ENCODE peak calls at places on chromosome 13, in six cellular contexts. F is fibroblast of lung, R is tibial artery, A is type B pancreatic cell, I is HFFc6, O is H1. G is an unnamed sample.

GRCh38 chr13:98959299-98959698 is 18.6 kb downstream of the DOCK9 start:
- DNase-seq in F (no peak), R (no peak), A (no peak), I (no peak), O (no peak), G (no peak)

GRCh38 chr13:107422421-107422820 is 792.9 kb downstream of the LIG4 start:
- DNase-seq in F (no peak), R (no peak), A (no peak), I (no peak), O (no peak), G (no peak)

GRCh38 chr13:43005460-43006236 is 13.6 kb upstream of the EPSTI1 start:
- DNase-seq in F (peak), R (no peak), A (no peak), I (no peak), O (no peak), G (no peak)

GRCh38 chr13:20206836-20207235 is 14.1 kb upstream of the GJB2 start:
- DNase-seq in F (no peak), R (no peak), A (no peak), I (no peak), O (no peak), G (no peak)

GRCh38 chr13:59016250-59016649 is 1147.5 kb downstream of the DIAPH3 start:
- DNase-seq in F (no peak), R (no peak), A (no peak), I (no peak), O (no peak), G (no peak)

GRCh38 chr13:99941086-99941485 is 30.5 kb downstream of the ZIC5 start:
- DNase-seq in F (no peak), R (no peak), A (no peak), I (no peak), O (no peak), G (no peak)

GRCh38 chr13:110341445-110342247 is 34.6 kb downstream of the COL4A2 start:
- DNase-seq in F (peak), R (peak), A (no peak), I (no peak), O (no peak), G (no peak)

GRCh38 chr13:39586956-39587605 is 15.9 kb downstream of the LHFPL6 start:
- DNase-seq in F (no peak), R (no peak), A (no peak), I (no peak), O (no peak), G (no peak)

GRCh38 chr13:29081697-29082440 is 261.7 kb downstream of the MTUS2 start:
- DNase-seq in F (no peak), R (no peak), A (no peak), I (no peak), O (no peak), G (no peak)

GRCh38 chr13:77752512-77753069 is 55.1 kb downstream of the SLAIN1 start:
- DNase-seq in F (no peak), R (no peak), A (no peak), I (no peak), O (no peak), G (no peak)

GRCh38 chr13:108463365-108463764 is 166.0 kb upstream of the MYO16 start:
- DNase-seq in F (peak), R (no peak), A (no peak), I (peak), O (no peak), G (no peak)

GRCh38 chr13:104962411-104962810 is 1573.1 kb downstream of the EFNB2 start:
- DNase-seq in F (no peak), R (no peak), A (no peak), I (no peak), O (no peak), G (no peak)

GRCh38 chr13:94233401-94233800 is 246.1 kb downstream of the DCT start:
- DNase-seq in F (peak), R (peak), A (no peak), I (peak), O (no peak), G (no peak)

GRCh38 chr13:68808456-68808855 is 1299.2 kb upstream of the ATXN8OS start:
- DNase-seq in F (no peak), R (no peak), A (no peak), I (no peak), O (no peak), G (no peak)

GRCh38 chr13:73800011-73800410 is 334.2 kb downstream of the KLF12 start:
- DNase-seq in F (no peak), R (no peak), A (no peak), I (no peak), O (no peak), G (no peak)

GRCh38 chr13:21458816-21459701 is at the start of gene ZDHHC20:
- DNase-seq in F (peak), R (peak), A (peak), I (peak), O (peak), G (peak)

GRCh38 chr13:51235756-51236564 is 13.8 kb downstream of the FAM124A start:
- DNase-seq in F (no peak), R (no peak), A (no peak), I (no peak), O (no peak), G (no peak)

GRCh38 chr13:70964124-70964523 is 855.9 kb upstream of the KLHL1 start:
- DNase-seq in F (peak), R (no peak), A (no peak), I (no peak), O (no peak), G (no peak)

GRCh38 chr13:36920612-36921185 is 661 bp upstream of the SMAD9 start:
- DNase-seq in F (no peak), R (no peak), A (no peak), I (no peak), O (no peak), G (peak)

GRCh38 chr13:31797154-31797775 is 57.9 kb downstream of the RXFP2 start:
- DNase-seq in F (peak), R (no peak), A (no peak), I (peak), O (no peak), G (no peak)

GRCh38 chr13:52378312-52378711 is 27.7 kb downstream of the THSD1 start:
- DNase-seq in F (no peak), R (no peak), A (no peak), I (no peak), O (no peak), G (no peak)

GRCh38 chr13:64912141-64912540 is 2318.0 kb downstream of the PCDH9 start:
- DNase-seq in F (peak), R (no peak), A (no peak), I (peak), O (no peak), G (no peak)

GRCh38 chr13:21047087-21047486 is 14.3 kb downstream of the LATS2 start:
- DNase-seq in F (no peak), R (no peak), A (no peak), I (no peak), O (peak), G (no peak)

GRCh38 chr13:74210693-74211393 is 76.6 kb upstream of the KLF12 start:
- DNase-seq in F (peak), R (peak), A (no peak), I (peak), O (no peak), G (no peak)

GRCh38 chr13:49443327-49443688 is 556 bp downstream of the CAB39L start:
- DNase-seq in F (peak), R (no peak), A (no peak), I (no peak), O (no peak), G (peak)

GRCh38 chr13:23980160-23980551 is 82.9 kb upstream of the C1QTNF9B start:
- DNase-seq in F (peak), R (peak), A (peak), I (peak), O (peak), G (peak)

GRCh38 chr13:37598572-37598971 is at the start of gene POSTN:
- DNase-seq in F (no peak), R (no peak), A (no peak), I (peak), O (no peak), G (no peak)

GRCh38 chr13:107348471-107348870 is 780.5 kb upstream of the ARGLU1 start:
- DNase-seq in F (peak), R (no peak), A (no peak), I (no peak), O (no peak), G (no peak)

GRCh38 chr13:81986308-81986707 is 1645.4 kb upstream of the SPRY2 start:
- DNase-seq in F (no peak), R (no peak), A (no peak), I (no peak), O (no peak), G (no peak)

GRCh38 chr13:24502567-24503375 is 9.8 kb downstream of the PARP4 start:
- DNase-seq in F (peak), R (peak), A (no peak), I (peak), O (no peak), G (no peak)

GRCh38 chr13:97921146-97921776 is 32.2 kb upstream of the IPO5 start:
- DNase-seq in F (peak), R (no peak), A (no peak), I (peak), O (no peak), G (no peak)

GRCh38 chr13:24648983-24649684 is 31.1 kb upstream of the ATP12A start:
- DNase-seq in F (no peak), R (no peak), A (no peak), I (no peak), O (no peak), G (no peak)

GRCh38 chr13:111287201-111287600 is 33.2 kb upstream of the TEX29 start:
- DNase-seq in F (no peak), R (no peak), A (no peak), I (no peak), O (no peak), G (no peak)

GRCh38 chr13:98025480-98026025 is 72.1 kb downstream of the IPO5 start:
- DNase-seq in F (peak), R (no peak), A (no peak), I (no peak), O (no peak), G (no peak)

GRCh38 chr13:113342820-113343691 is 20.9 kb downstream of the GRTP1 start:
- DNase-seq in F (no peak), R (no peak), A (no peak), I (no peak), O (no peak), G (no peak)

GRCh38 chr13:75788494-75788991 is 152.4 kb downstream of the LMO7 start:
- DNase-seq in F (peak), R (no peak), A (no peak), I (peak), O (no peak), G (no peak)

GRCh38 chr13:27170221-27170520 is 1.4 kb downstream of the USP12 start:
- DNase-seq in F (peak), R (no peak), A (no peak), I (peak), O (no peak), G (peak)

GRCh38 chr13:51311271-51311670 is 28.2 kb upstream of the SERPINE3 start:
- DNase-seq in F (no peak), R (no peak), A (no peak), I (no peak), O (no peak), G (no peak)

GRCh38 chr13:50873481-50873880 is 30.0 kb upstream of the DLEU7 start:
- DNase-seq in F (peak), R (no peak), A (no peak), I (no peak), O (no peak), G (no peak)

DNA sequence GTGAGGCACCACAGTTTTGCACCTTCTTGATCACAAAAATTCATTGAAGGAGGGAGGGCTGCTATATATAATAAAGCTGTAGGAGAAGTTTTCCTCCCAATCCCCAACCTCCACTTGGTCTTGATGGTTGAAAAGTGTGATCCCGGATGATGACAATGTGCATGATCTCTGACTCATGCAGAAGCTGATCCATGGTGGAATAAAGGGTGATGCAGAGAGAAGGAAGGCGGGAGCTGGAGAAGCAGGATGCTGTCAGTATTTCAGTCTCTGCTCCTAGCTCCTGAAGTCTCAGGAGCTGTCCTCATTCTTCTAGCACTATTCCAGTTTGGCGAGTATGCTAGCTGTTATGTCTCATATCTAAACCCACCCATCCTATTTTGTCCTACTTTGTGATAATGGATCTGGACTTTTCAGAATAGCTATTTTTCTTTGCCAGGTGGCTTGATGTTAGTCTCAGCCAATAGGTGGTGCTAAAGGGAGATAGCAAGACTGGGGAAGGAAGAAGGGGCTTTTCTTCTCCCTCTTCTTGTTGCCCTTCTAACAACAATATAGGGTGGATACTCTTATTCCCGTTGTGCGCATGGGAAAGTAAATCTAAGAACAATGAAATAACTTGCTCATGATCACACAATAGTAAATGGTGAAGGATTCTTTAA is 65.6 kb upstream of the HTR2A start:
- DNase-seq in F (peak), R (no peak), A (no peak), I (peak), O (no peak), G (peak)
- TF ChIP-seq CTCF in F (peak), R (no peak), A (peak), I (peak), O (no peak), G (peak)

DNA sequence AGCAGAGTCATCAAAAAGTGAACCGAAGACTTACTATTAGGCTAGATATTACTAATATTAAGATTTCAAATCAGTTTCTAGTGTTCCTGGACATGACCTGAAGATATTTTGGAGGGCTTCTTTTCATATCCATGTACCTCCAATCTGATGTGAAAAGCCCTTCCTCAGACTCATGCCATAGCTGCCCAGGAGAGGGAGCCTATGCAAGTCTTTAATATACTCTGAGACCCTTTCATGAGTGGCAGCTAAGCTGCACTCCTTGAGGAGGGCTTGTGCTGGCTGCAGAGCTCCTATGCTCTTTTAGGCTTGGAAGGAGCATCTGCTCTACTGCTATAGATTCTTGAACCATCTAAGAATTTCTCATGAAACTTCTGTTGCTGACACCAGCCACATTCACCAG is 715.3 kb downstream of the OLFM4 start:
- DNase-seq in F (no peak), R (no peak), A (no peak), I (no peak), O (no peak), G (no peak)
- TF ChIP-seq CTCF in F (no peak), R (no peak), A (peak), I (no peak), O (no peak), G (no peak)

DNA sequence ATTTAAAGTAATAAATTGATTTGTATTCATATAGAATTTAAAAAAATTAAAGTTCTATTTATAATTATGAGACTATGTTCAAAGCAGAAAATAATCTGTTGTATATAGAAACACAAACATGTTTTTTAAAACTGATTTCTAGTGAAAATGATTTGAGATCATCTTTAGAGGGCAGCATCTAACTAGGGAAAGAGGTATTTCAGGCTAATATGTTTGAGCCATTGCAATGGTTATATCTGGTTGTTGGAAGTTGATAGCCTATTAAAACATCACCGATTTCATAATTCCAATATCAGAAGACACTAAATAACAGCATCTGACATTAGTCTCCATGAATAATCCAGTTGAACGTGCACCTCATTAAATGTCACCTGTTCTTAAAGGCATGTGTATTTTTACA is 79.8 kb upstream of the SLITRK6 start:
- DNase-seq in F (peak), R (no peak), A (no peak), I (no peak), O (no peak), G (no peak)
- TF ChIP-seq CTCF in F (no peak), R (no peak), A (no peak), I (no peak), O (no peak), G (no peak)

GRCh38 chr13:30355839-30356238 is 48.5 kb upstream of the KATNAL1 start:
- DNase-seq in F (no peak), R (no peak), A (no peak), I (no peak), O (no peak), G (no peak)

GRCh38 chr13:30354481-30355404 is 47.4 kb upstream of the KATNAL1 start:
- DNase-seq in F (no peak), R (no peak), A (no peak), I (no peak), O (no peak), G (no peak)

GRCh38 chr13:30353060-30353459 is 45.7 kb upstream of the KATNAL1 start:
- DNase-seq in F (no peak), R (no peak), A (no peak), I (no peak), O (no peak), G (no peak)

GRCh38 chr13:30353601-30354000 is 46.2 kb upstream of the KATNAL1 start:
- DNase-seq in F (no peak), R (no peak), A (no peak), I (no peak), O (no peak), G (no peak)

DNA sequence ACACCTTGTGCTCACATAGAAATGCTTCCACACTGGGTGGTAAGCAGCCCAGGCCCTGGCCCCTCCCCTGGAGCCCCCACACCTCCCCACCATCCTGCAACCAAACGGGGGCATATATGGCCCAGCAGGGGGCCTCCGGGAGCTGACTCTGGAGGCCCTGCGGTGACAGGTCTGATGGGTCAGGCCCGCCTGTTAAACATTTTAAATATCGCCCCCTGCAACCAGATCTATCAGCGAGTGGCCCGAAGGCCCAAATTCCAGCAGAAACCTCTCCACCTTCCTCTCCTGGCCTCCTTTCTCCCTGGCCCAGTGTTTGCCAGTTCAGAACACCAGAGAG is 48.0 kb upstream of the KATNAL1 start:
- DNase-seq in F (no peak), R (no peak), A (no peak), I (no peak), O (peak), G (peak)
- TF ChIP-seq CTCF in F (no peak), R (peak), A (peak), I (peak), O (no peak), G (peak)

DNA sequence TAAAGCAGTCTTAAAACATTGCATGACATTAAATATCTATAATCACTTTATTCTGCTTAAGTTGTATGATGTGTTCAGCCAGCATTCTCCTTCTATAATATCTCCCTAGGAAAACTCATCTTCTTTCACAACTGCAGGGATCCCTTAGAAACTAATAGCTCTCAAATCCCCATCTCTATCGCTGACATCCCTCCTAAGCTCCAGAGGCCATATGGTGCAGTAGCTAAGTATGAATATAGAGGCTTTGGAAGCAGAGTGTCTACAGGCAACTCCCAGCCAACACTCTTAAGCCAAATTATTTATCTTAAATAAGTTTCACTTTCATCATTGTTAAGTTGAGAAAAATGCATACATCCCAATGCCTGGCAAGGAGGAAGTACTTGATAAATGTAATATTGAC is 349.5 kb upstream of the MIR17HG start:
- DNase-seq in F (no peak), R (no peak), A (no peak), I (no peak), O (no peak), G (no peak)
- TF ChIP-seq CTCF in F (no peak), R (no peak), A (no peak), I (no peak), O (no peak), G (no peak)

GRCh38 chr13:91576590-91576989 is 178.2 kb downstream of the GPC5 start:
- DNase-seq in F (no peak), R (no peak), A (no peak), I (no peak), O (peak), G (no peak)
- TF ChIP-seq CTCF in F (no peak), R (no peak), A (peak), I (peak), O (peak), G (peak)

GRCh38 chr13:33483471-33483870 is 197.9 kb upstream of the STARD13 start:
- DNase-seq in F (no peak), R (no peak), A (no peak), I (peak), O (no peak), G (no peak)

GRCh38 chr13:33485247-33485646 is 199.7 kb upstream of the STARD13 start:
- DNase-seq in F (no peak), R (no peak), A (no peak), I (no peak), O (no peak), G (no peak)

GRCh38 chr13:33490461-33491327 is 205.1 kb upstream of the STARD13 start:
- DNase-seq in F (no peak), R (no peak), A (no peak), I (no peak), O (peak), G (no peak)

GRCh38 chr13:33489563-33489962 is 204.0 kb upstream of the STARD13 start:
- DNase-seq in F (no peak), R (no peak), A (no peak), I (no peak), O (no peak), G (no peak)

DNA sequence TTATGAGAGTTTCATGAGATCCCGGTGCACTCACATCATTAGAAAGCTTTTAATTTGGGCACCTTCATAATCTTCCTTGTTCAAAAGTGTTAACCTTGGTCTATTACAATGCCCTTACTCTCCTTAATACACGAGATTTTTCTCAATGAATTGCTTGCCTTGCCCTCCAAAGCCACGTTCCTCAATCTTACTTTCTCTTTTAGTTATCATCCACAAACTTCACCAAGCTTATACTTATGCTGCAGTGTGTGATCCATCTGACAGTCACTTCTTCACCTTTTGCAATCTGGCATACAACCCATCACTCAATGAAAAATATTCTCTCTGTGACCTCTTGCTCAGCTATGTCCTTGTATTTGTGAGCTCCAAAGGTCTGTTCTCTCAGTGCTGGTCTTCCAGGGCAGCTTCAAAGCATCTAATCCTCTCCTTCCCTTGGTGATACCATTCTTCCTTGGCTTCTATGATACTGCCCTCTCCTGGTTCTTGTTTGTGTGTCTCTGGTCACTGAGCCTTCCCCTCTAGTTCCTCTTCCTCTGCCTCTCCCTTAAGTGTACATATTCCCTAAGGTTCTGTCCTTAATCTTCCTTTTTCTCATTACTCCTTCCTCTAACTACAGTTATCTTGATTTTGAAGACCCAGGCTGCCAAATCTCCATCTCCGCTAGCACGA is 202.2 kb upstream of the STARD13 start:
- DNase-seq in F (peak), R (peak), A (no peak), I (peak), O (no peak), G (peak)
- TF ChIP-seq CTCF in F (peak), R (peak), A (no peak), I (peak), O (no peak), G (no peak)